ENCODE peak calls at places on chromosomes 4 and X, in five cellular contexts. M is stomach, F is A549, B is lower lobe of right lung, L is AG04450. Q is an unnamed sample.

GRCh38 chrX:53072418-53073114 is 9.6 kb upstream of the TSPYL2 start:
- DNase-seq in M (no peak), F (no peak), B (no peak), L (no peak), Q (no peak)

GRCh38 chrX:28549839-28550238 is 37.4 kb upstream of the IL1RAPL1 start:
- DNase-seq in M (no peak), F (no peak), B (no peak), L (no peak), Q (no peak)

GRCh38 chrX:39936886-39937770 is 160.6 kb downstream of the BCOR start:
- DNase-seq in M (no peak), F (no peak), B (no peak), L (no peak), Q (peak)

GRCh38 chr4:147160908-147161513 is 215.3 kb upstream of the TTC29 start:
- DNase-seq in M (no peak), F (peak), B (no peak), L (peak), Q (peak)

GRCh38 chr4:94459462-94460161 is 7.9 kb downstream of the PDLIM5 start:
- DNase-seq in M (no peak), F (no peak), B (no peak), L (no peak), Q (no peak)

GRCh38 chr4:75705198-75705712 is 19.1 kb upstream of the USO1 start:
- DNase-seq in M (no peak), F (no peak), B (no peak), L (no peak), Q (no peak)

GRCh38 chr4:76305033-76305687 is 1.4 kb upstream of the STBD1 start:
- DNase-seq in M (no peak), F (no peak), B (no peak), L (no peak), Q (no peak)

GRCh38 chrX:123731258-123731986 is 1.4 kb downstream of the THOC2 start:
- DNase-seq in M (no peak), F (peak), B (peak), L (no peak), Q (no peak)

GRCh38 chrX:72634321-72634720 is 61.7 kb upstream of the HDAC8 start:
- DNase-seq in M (no peak), F (no peak), B (no peak), L (no peak), Q (no peak)

GRCh38 chr4:166501941-166502382 is 628.9 kb downstream of the TLL1 start:
- DNase-seq in M (no peak), F (peak), B (no peak), L (no peak), Q (no peak)

GRCh38 chr4:168555437-168555836 is 58.6 kb downstream of the PALLD start:
- DNase-seq in M (no peak), F (no peak), B (no peak), L (no peak), Q (no peak)

GRCh38 chr4:168880087-168880675 is 129.9 kb downstream of the CBR4 start:
- DNase-seq in M (no peak), F (no peak), B (no peak), L (no peak), Q (no peak)

GRCh38 chr4:177246636-177247584 is 62.8 kb upstream of the NEIL3 start:
- DNase-seq in M (no peak), F (no peak), B (no peak), L (no peak), Q (no peak)

GRCh38 chr4:40200881-40201797 is 4.3 kb downstream of the RHOH start:
- DNase-seq in M (no peak), F (no peak), B (no peak), L (peak), Q (no peak)

GRCh38 chrX:154804957-154805695 is at the start of gene MPP1:
- DNase-seq in M (peak), F (peak), B (peak), L (peak), Q (peak)

GRCh38 chr4:65698631-65699030 is 28.3 kb upstream of the EPHA5 start:
- DNase-seq in M (no peak), F (no peak), B (no peak), L (no peak), Q (no peak)

GRCh38 chrX:54808109-54808604 is 612 bp downstream of the MAGED2 start:
- DNase-seq in M (peak), F (peak), B (no peak), L (peak), Q (peak)

GRCh38 chr4:140122891-140123290 is 31.1 kb downstream of the MAML3 start:
- DNase-seq in M (no peak), F (no peak), B (no peak), L (no peak), Q (no peak)

GRCh38 chrX:132206259-132206658 is 13.0 kb downstream of the RAP2C start:
- DNase-seq in M (no peak), F (no peak), B (no peak), L (no peak), Q (no peak)

GRCh38 chr4:77236806-77237205 is 79.8 kb downstream of the CCNG2 start:
- DNase-seq in M (no peak), F (no peak), B (no peak), L (no peak), Q (no peak)

GRCh38 chrX:113919387-113919786 is 664.5 kb upstream of the HTR2C start:
- DNase-seq in M (no peak), F (no peak), B (no peak), L (no peak), Q (no peak)

GRCh38 chrX:130386408-130386808 is 934 bp upstream of the GPR119 start:
- DNase-seq in M (no peak), F (no peak), B (no peak), L (no peak), Q (no peak)

GRCh38 chrX:19613645-19614323 is 98.5 kb upstream of the MAP3K15 start:
- DNase-seq in M (peak), F (no peak), B (peak), L (no peak), Q (no peak)

GRCh38 chr4:16194199-16194598 is 32.1 kb downstream of the TAPT1 start:
- DNase-seq in M (no peak), F (no peak), B (no peak), L (no peak), Q (no peak)

GRCh38 chrX:35115205-35115604 is 172.6 kb downstream of the FAM47B start:
- DNase-seq in M (no peak), F (no peak), B (no peak), L (peak), Q (peak)

GRCh38 chr4:7193040-7193958 is 961 bp downstream of the SORCS2 start:
- DNase-seq in M (no peak), F (no peak), B (peak), L (no peak), Q (no peak)
- H3K4me3 ChIP-seq in M (peak), F (peak), B (peak), L (peak), Q (no peak)

GRCh38 chr4:122854860-122855259 is 28.2 kb downstream of the FGF2 start:
- DNase-seq in M (no peak), F (no peak), B (no peak), L (no peak), Q (no peak)

GRCh38 chr4:122851568-122851967 is 24.9 kb downstream of the FGF2 start:
- DNase-seq in M (no peak), F (no peak), B (no peak), L (no peak), Q (no peak)

GRCh38 chr4:122857160-122857559 is 30.5 kb downstream of the FGF2 start:
- DNase-seq in M (no peak), F (no peak), B (no peak), L (no peak), Q (no peak)

GRCh38 chr4:122855491-122855890 is 28.9 kb downstream of the FGF2 start:
- DNase-seq in M (no peak), F (no peak), B (no peak), L (no peak), Q (no peak)

GRCh38 chr4:122854444-122854843 is 27.8 kb downstream of the FGF2 start:
- DNase-seq in M (no peak), F (no peak), B (no peak), L (no peak), Q (no peak)
- H3K4me3 ChIP-seq in M (peak), F (peak), B (peak), L (peak), Q (no peak)

GRCh38 chr4:2402053-2402452 is 16.4 kb downstream of the ZFYVE28 start:
- DNase-seq in M (peak), F (no peak), B (peak), L (no peak), Q (no peak)
- H3K4me3 ChIP-seq in M (peak), F (no peak), B (peak), L (peak), Q (no peak)

GRCh38 chr4:124322234-124322831 is 390.2 kb downstream of the ANKRD50 start:
- DNase-seq in M (no peak), F (peak), B (no peak), L (no peak), Q (no peak)
- H3K4me3 ChIP-seq in M (no peak), F (no peak), B (peak), L (no peak), Q (no peak)

GRCh38 chr4:70666369-70666768 is at the start of gene JCHAIN:
- DNase-seq in M (no peak), F (no peak), B (no peak), L (no peak), Q (no peak)
- H3K4me3 ChIP-seq in M (no peak), F (no peak), B (no peak), L (no peak), Q (no peak)